ENCODE peak calls at places on chromosomes 12 and 14, in four cellular contexts. A, M, K and L are unnamed samples.

GRCh38 chr12:116459921-116460666 is 99.1 kb upstream of the MAP1LC3B2 start:
- DNase-seq in K (no peak), M (no peak), A (no peak), L (no peak)

GRCh38 chr14:29310210-29310609 is 543.6 kb downstream of the FOXG1 start:
- DNase-seq in K (no peak), M (no peak), A (no peak), L (no peak)

GRCh38 chr12:127998936-127999467 is 268.0 kb upstream of the TMEM132C start:
- DNase-seq in M (no peak), A (no peak), K (peak), L (no peak)

GRCh38 chr12:12582895-12583303 is 20.2 kb upstream of the DUSP16 start:
- DNase-seq in A (no peak), M (no peak), K (no peak), L (no peak)

GRCh38 chr14:101835166-101835557 is 73.7 kb downstream of the PPP2R5C start:
- DNase-seq in M (no peak), K (no peak), A (no peak), L (no peak)

GRCh38 chr12:76586764-76587395 is 27.3 kb upstream of the OSBPL8 start:
- DNase-seq in A (peak), K (peak), M (peak), L (no peak)

GRCh38 chr12:118982308-118982707 is 967 bp downstream of the SRRM4 start:
- DNase-seq in M (no peak), K (no peak), A (no peak), L (no peak)

GRCh38 chr14:36070056-36071043 is 106.2 kb downstream of the PTCSC3 start:
- DNase-seq in M (peak), K (peak), A (peak), L (peak)

GRCh38 chr12:122840580-122841513 is 5.6 kb downstream of the HIP1R start:
- DNase-seq in M (no peak), A (no peak), K (no peak), L (no peak)

GRCh38 chr14:57714487-57714899 is 151.4 kb downstream of the SLC35F4 start:
- DNase-seq in K (no peak), M (no peak), A (no peak), L (no peak)

GRCh38 chr12:87368259-87368658 is 660.9 kb downstream of the C12orf50 start:
- DNase-seq in K (no peak), M (no peak), A (no peak), L (no peak)

GRCh38 chr14:35222324-35222723 is 69.9 kb upstream of the PSMA6 start:
- DNase-seq in A (no peak), K (peak), M (no peak), L (no peak)

GRCh38 chr14:99722741-99723140 is 38.6 kb downstream of the CYP46A1 start:
- DNase-seq in K (no peak), M (no peak), A (no peak), L (no peak)

GRCh38 chr12:80925237-80925636 is 12.5 kb downstream of the LIN7A start:
- DNase-seq in M (no peak), K (no peak), A (no peak), L (no peak)

GRCh38 chr12:82097877-82098276 is 260.3 kb downstream of the CCDC59 start:
- DNase-seq in M (no peak), K (no peak), A (no peak), L (no peak)

DNA sequence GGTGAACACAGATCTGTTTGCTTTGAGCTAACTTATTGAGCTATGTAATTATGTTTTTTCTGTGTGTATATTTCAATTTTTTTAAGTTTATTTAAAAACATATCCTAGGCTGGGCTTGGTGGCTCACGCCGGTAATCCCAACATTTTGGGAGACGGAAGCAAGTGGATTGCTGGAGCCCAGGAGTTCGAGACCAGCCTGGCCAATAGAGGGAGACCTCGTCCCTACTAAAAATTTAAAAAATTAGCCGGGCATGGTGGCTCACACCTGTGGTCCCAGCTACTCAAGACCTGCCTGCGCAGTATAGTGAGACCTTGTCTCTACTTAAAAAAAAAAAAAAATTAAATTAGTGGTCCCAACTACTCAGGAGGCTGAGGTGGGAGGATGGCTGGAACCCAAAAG is 16.2 kb upstream of the RNASE1 start:
- DNase-seq in A (no peak), M (no peak), K (no peak), L (no peak)
- TF ChIP-seq CTCF in A (no peak), M (no peak), K (no peak), L (no peak)

DNA sequence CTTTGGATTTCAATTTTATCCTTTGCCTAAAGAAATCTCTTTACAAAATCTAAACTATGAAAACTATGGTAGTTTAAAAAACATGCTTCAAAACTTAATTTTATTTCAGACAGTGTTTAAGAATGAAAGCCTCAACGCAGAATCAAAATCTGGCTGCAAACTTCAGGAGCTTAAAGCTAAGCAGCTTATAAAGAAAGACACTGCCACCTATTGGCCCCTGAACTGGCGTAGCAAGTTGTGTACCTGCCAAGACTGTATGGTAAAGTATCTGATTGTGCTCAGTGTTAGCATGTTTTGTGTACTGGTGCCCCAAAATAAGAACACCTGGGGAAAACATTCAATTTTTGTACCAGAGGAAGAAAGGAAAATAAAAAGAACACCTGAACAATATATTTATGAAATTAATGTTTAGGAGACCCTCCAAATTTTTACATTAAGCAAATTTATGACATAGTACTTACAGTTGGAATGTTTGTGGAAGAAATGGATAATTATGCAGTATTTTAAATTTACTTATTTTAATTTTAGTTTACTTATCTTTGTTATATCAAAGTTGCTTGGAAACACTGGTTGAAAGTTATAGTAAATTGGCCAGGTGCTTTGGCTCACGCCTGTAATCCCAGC is 12.2 kb downstream of the UBR7 start:
- DNase-seq in K (peak), M (no peak), A (no peak), L (no peak)
- TF ChIP-seq CTCF in K (peak), M (no peak), A (peak), L (peak)

GRCh38 chr14:32206552-32206951 is 3.5 kb upstream of the RNU6-8 start:
- DNase-seq in M (no peak), A (no peak), K (no peak), L (no peak)

GRCh38 chr14:32205984-32206383 is 2.9 kb upstream of the RNU6-8 start:
- DNase-seq in K (no peak), M (no peak), A (no peak), L (no peak)

GRCh38 chr14:32203928-32204357 is 874 bp upstream of the RNU6-8 start:
- DNase-seq in K (peak), M (peak), A (peak), L (no peak)

GRCh38 chr14:32202941-32203882 is at the start of gene RNU6-8:
- DNase-seq in A (peak), K (peak), M (peak), L (peak)

DNA sequence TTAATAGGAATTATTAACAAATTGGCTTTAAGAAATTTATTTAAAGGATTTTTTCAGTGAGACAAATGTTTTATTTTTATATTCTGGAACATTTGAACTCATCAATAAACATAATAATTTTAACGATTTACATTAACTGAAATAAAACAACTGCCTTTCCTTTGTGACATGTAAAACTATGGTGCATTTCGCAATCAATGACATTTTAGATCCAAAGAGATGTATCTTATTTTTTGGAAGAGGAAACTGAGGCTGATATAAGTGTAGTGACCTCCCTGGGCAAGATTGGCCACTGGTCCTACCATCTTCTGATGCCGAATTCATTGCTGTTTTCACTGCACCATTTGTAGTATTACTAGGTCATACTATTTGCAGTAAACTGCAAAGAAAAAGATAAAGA is 2.5 kb upstream of the RNU6-8 start:
- DNase-seq in K (no peak), M (no peak), A (no peak), L (no peak)
- TF ChIP-seq CTCF in K (no peak), M (no peak), A (no peak), L (no peak)

GRCh38 chr12:4723226-4723625 is 3.0 kb downstream of the GALNT8 start:
- DNase-seq in A (no peak), K (no peak), M (no peak), L (no peak)

GRCh38 chr12:4720637-4720995 is 416 bp downstream of the GALNT8 start:
- DNase-seq in A (no peak), M (no peak), K (no peak), L (no peak)

GRCh38 chr12:4719821-4720636 is at the start of gene GALNT8:
- DNase-seq in A (no peak), M (no peak), K (no peak), L (no peak)

GRCh38 chr12:4714879-4715278 is 5.3 kb upstream of the GALNT8 start:
- DNase-seq in M (no peak), A (no peak), K (no peak), L (no peak)

DNA sequence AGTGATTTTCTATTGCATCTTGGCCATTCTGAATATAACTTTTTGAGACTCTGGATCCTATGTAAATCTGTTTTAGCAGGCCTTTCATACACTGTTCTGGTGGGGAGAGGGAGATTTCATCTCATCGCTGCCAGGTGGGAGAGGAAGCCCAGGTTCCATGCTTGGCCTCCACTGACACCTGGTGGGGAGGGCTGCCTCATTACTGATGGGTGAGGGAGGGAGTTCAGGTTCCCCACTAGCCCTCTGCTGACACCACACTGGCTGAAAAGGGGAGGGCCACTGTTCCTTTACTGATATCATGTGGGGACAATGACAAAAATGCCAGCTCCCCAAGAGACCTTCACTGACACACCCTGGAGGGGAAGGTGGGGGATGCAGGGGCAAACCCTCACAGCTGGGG is 2.4 kb upstream of the GALNT8 start:
- DNase-seq in M (no peak), K (no peak), A (no peak), L (no peak)
- TF ChIP-seq CTCF in M (no peak), K (no peak), A (no peak), L (no peak)

GRCh38 chr12:323507-323906 is 60.9 kb upstream of the SLC6A13 start:
- DNase-seq in M (no peak), K (no peak), A (no peak), L (no peak)

GRCh38 chr12:321606-322326 is 59.1 kb upstream of the SLC6A13 start:
- DNase-seq in M (no peak), A (no peak), K (peak), L (no peak)

GRCh38 chr12:331287-331686 is 57.8 kb downstream of the KDM5A start:
- DNase-seq in K (no peak), A (no peak), M (no peak), L (no peak)

DNA sequence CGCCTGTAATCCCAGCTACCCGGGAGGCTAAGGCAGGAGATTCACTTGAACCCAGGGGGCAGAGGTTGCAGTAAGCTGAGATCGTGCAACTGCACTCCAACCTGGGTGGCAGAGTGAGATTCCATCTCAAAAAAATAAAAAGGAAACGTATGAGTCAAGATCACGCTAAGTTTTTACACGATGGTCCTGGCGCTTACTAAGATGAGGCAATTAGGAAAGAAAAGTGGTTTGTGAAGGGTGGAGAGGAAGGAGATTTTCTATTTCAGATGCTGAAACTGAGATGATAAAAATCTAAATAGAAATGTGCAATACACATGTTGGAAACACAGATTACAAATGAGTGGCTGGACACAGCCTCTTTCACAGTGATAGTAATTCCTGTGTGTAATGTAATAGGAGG is 63.2 kb downstream of the KDM5A start:
- DNase-seq in A (no peak), K (no peak), M (no peak), L (no peak)
- TF ChIP-seq CTCF in A (no peak), K (no peak), M (no peak), L (no peak)

DNA sequence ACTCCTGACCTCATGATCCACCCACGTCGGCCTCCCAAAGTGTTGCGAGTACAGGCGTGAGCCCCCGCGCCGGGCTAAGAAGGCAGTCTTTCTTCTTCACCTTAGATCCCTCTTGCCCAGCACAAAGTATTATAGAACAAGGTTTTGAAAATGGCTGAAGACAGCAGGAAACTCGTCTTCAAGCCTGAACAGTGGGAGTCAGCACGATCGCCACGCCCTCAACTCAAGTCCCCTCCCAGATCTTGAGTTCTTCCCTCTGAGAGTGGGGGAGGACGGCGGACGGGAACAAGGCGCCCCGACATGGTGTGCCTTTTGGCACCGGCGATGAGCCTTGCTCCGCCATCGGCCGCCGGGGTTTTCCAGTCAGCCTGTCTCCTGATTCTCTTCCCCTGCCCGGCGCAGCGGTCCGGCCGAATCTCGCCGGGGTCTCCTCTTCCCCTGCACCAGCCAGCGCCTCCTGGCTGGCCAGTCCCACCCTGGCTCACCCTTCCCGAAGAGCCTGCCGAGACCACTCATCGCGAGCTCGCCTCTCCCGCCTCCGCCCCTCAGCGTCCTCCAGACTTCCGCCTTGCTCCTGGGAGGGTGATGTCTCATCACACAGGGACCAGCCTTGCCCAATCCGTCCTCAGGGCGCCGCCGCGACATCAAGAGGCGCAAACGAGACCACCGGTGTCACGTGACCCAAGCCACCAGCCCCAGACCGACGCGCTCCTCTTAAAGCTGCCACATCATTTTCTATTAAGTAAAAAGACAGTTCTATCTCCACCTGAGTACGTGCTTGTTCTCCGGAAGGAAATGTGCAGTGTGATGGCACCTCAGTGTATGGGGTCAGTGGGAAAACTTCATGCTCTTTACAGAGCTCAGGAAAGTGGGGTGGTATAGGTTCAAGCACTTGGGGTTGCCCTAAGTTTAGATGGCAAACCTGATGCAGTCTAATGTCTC is at the start of gene CHMP4A:
- DNase-seq in M (peak), A (peak), K (peak), L (peak)
- TF ChIP-seq CTCF in M (no peak), A (no peak), K (peak), L (no peak)

DNA sequence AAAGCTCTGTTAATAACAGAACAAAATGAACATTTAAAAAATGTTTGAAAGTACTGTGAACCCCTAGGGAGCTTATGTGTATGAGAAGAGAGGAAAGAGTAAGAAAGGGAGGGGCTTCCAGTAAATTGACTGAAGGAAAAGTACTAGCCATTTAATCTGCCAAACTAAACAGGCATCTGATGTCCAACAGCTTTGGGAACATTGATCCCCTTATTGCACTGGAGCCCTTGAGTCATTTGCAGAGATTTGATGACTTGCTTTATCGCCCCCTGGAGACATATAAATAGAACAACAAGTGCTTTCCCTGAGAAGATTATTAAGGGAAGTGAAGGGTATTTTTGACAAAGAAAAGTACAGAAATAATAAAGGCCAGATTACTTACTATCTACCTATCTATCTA is 319.3 kb upstream of the NOVA1 start:
- DNase-seq in M (no peak), A (no peak), K (peak), L (no peak)
- TF ChIP-seq CTCF in M (peak), A (peak), K (peak), L (peak)

GRCh38 chr14:91649930-91650329 is 82.0 kb downstream of the CATSPERB start:
- DNase-seq in K (peak), A (no peak), M (peak), L (no peak)
- TF ChIP-seq CTCF in K (peak), A (peak), M (peak), L (peak)

DNA sequence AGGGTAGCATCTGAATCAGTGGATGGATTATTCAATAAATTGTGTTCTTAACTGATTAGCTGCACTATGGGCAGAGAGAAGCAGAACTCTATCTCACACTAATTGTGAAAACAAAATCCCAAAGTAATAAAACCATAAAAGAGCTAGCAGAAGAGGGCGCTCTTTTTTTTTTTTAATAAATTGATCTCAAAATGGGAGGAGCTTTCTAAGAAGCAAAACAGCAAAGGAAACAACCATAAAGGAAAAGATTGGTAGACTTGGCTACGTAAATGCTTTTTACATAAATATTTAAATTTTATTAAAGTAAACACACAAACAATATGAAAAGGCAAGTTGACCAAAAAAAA is 1.5 kb upstream of the TM7SF3 start:
- DNase-seq in K (peak), A (no peak), M (no peak), L (no peak)
- TF ChIP-seq CTCF in K (peak), A (peak), M (peak), L (no peak)

GRCh38 chr14:74843653-74844052 is 32.3 kb downstream of the PROX2 start:
- DNase-seq in M (no peak), K (peak), A (no peak), L (no peak)
- TF ChIP-seq CTCF in M (no peak), K (peak), A (no peak), L (no peak)